ENCODE peak calls at places on chromosomes 2 and 18, in four cellular contexts. One of them, this sample, is unnamed.

GRCh38 chr2:207042155-207042554 is 102.8 kb downstream of the CPO start:
- DNase-seq in H7: no peak
- DNase-seq in iPS-NIHi11: no peak
- DNase-seq in HCEC 1CT: peak
- DNase-seq in this sample: no peak

GRCh38 chr2:172395503-172395902 is 31.9 kb upstream of the ITGA6 start:
- DNase-seq in HCEC 1CT: no peak
- DNase-seq in iPS-NIHi11: no peak
- DNase-seq in H7: no peak
- DNase-seq in this sample: no peak

GRCh38 chr2:164897521-164898260 is 56.1 kb upstream of the COBLL1 start:
- DNase-seq in HCEC 1CT: no peak
- DNase-seq in H7: no peak
- DNase-seq in iPS-NIHi11: no peak
- DNase-seq in this sample: no peak

GRCh38 chr2:131016826-131017596 is 76.2 kb downstream of the FAM168B start:
- DNase-seq in H7: no peak
- DNase-seq in HCEC 1CT: peak
- DNase-seq in iPS-NIHi11: no peak
- DNase-seq in this sample: no peak

GRCh38 chr18:74793746-74794145 is 196.1 kb downstream of the ZNF407 start:
- DNase-seq in H7: no peak
- DNase-seq in HCEC 1CT: no peak
- DNase-seq in iPS-NIHi11: no peak
- DNase-seq in this sample: peak

GRCh38 chr2:196201229-196201998 is 30.0 kb upstream of the STK17B start:
- DNase-seq in iPS-NIHi11: no peak
- DNase-seq in HCEC 1CT: no peak
- DNase-seq in H7: no peak
- DNase-seq in this sample: no peak

GRCh38 chr2:26170795-26171194 is 2.1 kb upstream of the GAREM2 start:
- DNase-seq in HCEC 1CT: no peak
- DNase-seq in iPS-NIHi11: no peak
- DNase-seq in H7: peak
- DNase-seq in this sample: no peak

GRCh38 chr18:56322403-56322802 is 316.0 kb downstream of the TXNL1 start:
- DNase-seq in H7: peak
- DNase-seq in HCEC 1CT: no peak
- DNase-seq in iPS-NIHi11: no peak
- DNase-seq in this sample: no peak

GRCh38 chr2:12727085-12727484 is 10.3 kb downstream of the TRIB2 start:
- DNase-seq in HCEC 1CT: no peak
- DNase-seq in H7: no peak
- DNase-seq in iPS-NIHi11: no peak
- DNase-seq in this sample: no peak

GRCh38 chr18:57698571-57699276 is 77.1 kb upstream of the NARS1 start:
- DNase-seq in HCEC 1CT: peak
- DNase-seq in H7: no peak
- DNase-seq in iPS-NIHi11: no peak
- DNase-seq in this sample: no peak

This sample was measured in GM23338.